ENCODE peak calls at places on chromosomes 12 and 14, in six cellular contexts. One of them, this sample, is unnamed.

GRCh38 chr12:67354322-67354721 is 85.2 kb downstream of the CAND1 start:
- DNase-seq in HepG2: no peak
- DNase-seq in GM12891: no peak
- DNase-seq in H1: no peak
- DNase-seq in GM12878: no peak
- DNase-seq in K562: no peak
- DNase-seq in this sample: no peak

GRCh38 chr12:62581288-62582064 is 114.8 kb downstream of the MON2 start:
- DNase-seq in HepG2: peak; percentile 28
- DNase-seq in GM12878: no peak
- DNase-seq in H1: no peak
- DNase-seq in GM12891: no peak
- DNase-seq in K562: peak; percentile 35
- DNase-seq in this sample: no peak

GRCh38 chr14:31243860-31244259 is 36.3 kb upstream of the HECTD1 start:
- DNase-seq in K562: no peak
- DNase-seq in HepG2: no peak
- DNase-seq in GM12891: no peak
- DNase-seq in H1: no peak
- DNase-seq in GM12878: no peak
- DNase-seq in this sample: no peak

GRCh38 chr12:47097276-47097896 is 17.6 kb upstream of the AMIGO2 start:
- DNase-seq in HepG2: no peak
- DNase-seq in K562: no peak
- DNase-seq in GM12891: no peak
- DNase-seq in GM12878: no peak
- DNase-seq in H1: no peak
- DNase-seq in this sample: no peak

GRCh38 chr12:6899837-6900519 is 4.6 kb upstream of the LRRC23 start:
- DNase-seq in HepG2: peak; percentile 78
- DNase-seq in K562: no peak
- DNase-seq in H1: no peak
- DNase-seq in GM12891: no peak
- DNase-seq in GM12878: no peak
- DNase-seq in this sample: no peak

GRCh38 chr14:39474416-39474911 is 42.2 kb upstream of the FBXO33 start:
- DNase-seq in GM12891: no peak
- DNase-seq in HepG2: peak; percentile 87
- DNase-seq in H1: no peak
- DNase-seq in K562: no peak
- DNase-seq in GM12878: no peak
- DNase-seq in this sample: no peak

GRCh38 chr12:26119391-26119981 is 5.4 kb downstream of the BHLHE41 start:
- DNase-seq in HepG2: peak; percentile 24
- DNase-seq in GM12891: no peak
- DNase-seq in GM12878: no peak
- DNase-seq in H1: no peak
- DNase-seq in K562: no peak
- DNase-seq in this sample: no peak

GRCh38 chr14:24695265-24696241 is 61.6 kb upstream of the GZMB start:
- DNase-seq in H1: no peak
- DNase-seq in GM12878: peak; percentile 66
- DNase-seq in HepG2: no peak
- DNase-seq in K562: no peak
- DNase-seq in GM12891: no peak
- DNase-seq in this sample: no peak

DNA sequence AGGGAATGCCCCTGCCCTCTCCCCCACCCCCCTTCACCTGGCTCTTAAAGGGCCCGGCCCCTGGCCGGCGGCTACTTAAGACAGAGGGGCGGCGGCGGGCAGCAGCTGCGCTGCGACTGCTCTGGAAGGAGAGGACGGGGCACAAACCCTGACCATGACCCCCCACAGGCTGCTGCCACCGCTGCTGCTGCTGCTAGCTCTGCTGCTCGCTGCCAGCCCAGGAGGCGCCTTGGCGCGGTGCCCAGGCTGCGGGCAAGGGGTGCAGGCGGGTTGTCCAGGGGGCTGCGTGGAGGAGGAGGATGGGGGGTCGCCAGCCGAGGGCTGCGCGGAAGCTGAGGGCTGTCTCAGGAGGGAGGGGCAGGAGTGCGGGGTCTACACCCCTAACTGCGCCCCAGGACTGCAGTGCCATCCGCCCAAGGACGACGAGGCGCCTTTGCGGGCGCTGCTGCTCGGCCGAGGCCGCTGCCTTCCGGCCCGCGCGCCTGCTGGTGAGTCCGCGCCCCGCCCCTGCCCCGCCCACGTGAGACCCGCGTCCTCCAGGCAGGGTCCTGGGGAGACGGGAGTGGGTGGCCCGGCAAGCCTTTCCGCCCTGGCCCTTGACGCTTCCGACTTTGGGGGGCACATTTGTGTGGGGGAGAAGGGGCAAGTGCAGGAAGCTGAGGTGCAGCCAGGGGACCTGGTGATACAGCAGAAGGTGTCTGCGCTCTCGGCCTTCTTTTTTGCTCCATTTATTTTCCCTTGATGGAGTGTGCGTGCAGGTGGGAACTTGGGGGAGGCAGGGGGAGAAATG is at the start of gene IGFBP6:
- DNase-seq in GM12878: no peak
- DNase-seq in GM12891: no peak
- DNase-seq in HepG2: no peak
- DNase-seq in H1: no peak
- DNase-seq in K562: peak; percentile 62
- DNase-seq in this sample: no peak
- TF ChIP-seq POLR2A in GM12878: peak; percentile 58
- TF ChIP-seq POLR2A in GM12891: no peak
- TF ChIP-seq POLR2A in HepG2: no peak
- TF ChIP-seq POLR2A in H1: no peak
- TF ChIP-seq POLR2A in K562: no peak
- TF ChIP-seq POLR2A in this sample: no peak

GRCh38 chr14:98803196-98803595 is 468.8 kb downstream of the BCL11B start:
- DNase-seq in K562: no peak
- DNase-seq in HepG2: no peak
- DNase-seq in H1: no peak
- DNase-seq in GM12878: no peak
- DNase-seq in GM12891: no peak
- DNase-seq in this sample: no peak

GRCh38 chr14:98802044-98802443 is 470.0 kb downstream of the BCL11B start:
- DNase-seq in GM12878: no peak
- DNase-seq in K562: no peak
- DNase-seq in GM12891: no peak
- DNase-seq in HepG2: no peak
- DNase-seq in H1: no peak
- DNase-seq in this sample: no peak

GRCh38 chr14:98798099-98798498 is 473.9 kb downstream of the BCL11B start:
- DNase-seq in K562: no peak
- DNase-seq in GM12878: no peak
- DNase-seq in GM12891: no peak
- DNase-seq in H1: no peak
- DNase-seq in HepG2: no peak
- DNase-seq in this sample: no peak

DNA sequence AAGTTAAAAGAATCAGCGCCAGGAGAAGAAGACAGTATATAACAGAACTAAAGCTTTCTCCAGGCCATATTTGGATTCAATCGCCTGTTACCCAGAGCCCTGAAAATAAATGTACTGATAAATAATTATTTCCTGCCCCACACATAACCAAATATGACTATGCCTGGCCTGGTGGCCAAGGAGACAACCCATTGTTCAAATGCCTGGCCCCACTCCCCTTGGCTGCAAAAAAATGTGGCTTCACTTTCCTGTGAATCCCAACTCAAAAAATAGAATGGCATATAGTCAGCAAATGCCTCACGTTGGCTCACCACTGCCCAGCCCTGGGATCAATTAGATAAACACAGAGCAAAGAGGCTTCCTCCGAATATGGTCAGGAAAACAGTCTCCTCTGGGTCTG is 472.1 kb downstream of the BCL11B start:
- DNase-seq in K562: no peak
- DNase-seq in GM12878: no peak
- DNase-seq in GM12891: no peak
- DNase-seq in HepG2: no peak
- DNase-seq in H1: no peak
- DNase-seq in this sample: no peak
- TF ChIP-seq TAF1 in K562: no peak
- TF ChIP-seq TAF1 in GM12878: no peak
- TF ChIP-seq TAF1 in GM12891: no peak
- TF ChIP-seq TAF1 in HepG2: no peak
- TF ChIP-seq TAF1 in H1: no peak
- TF ChIP-seq TAF1 in this sample: no peak

DNA sequence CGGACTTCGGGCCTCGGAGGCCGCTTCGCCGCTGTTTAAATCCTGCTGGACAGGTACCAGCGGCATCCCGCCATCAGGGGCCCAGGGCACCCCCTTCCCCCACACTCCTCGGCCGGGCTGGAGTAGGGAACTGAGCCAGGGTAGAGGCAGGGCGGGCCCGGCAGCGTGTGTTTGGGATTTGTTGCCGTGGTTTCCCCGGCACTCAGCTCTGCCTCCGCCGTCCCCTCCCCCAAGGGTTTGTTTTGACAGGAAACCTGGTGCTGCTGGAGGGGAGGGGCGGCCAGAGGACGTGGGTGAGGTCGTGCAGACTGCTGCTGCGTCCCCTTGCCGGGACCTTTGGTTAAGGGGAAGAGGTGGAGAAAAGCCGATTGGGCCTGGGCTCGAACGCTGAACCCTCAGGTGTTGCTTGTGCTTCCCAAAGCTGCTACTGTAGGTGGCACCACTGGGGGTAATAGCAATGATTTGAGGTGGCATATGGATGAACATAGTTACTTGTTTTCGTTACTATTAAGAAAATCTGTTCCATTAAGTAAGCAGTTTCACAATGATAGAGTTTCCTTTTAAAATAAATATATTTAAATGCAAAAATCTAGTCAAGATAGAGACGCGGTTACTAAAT is 778 bp downstream of the TCP11L2 start:
- DNase-seq in HepG2: peak; percentile 62
- DNase-seq in GM12878: no peak
- DNase-seq in GM12891: peak; percentile 30
- DNase-seq in K562: peak; percentile 46
- DNase-seq in H1: no peak
- DNase-seq in this sample: peak; percentile 16
- TF ChIP-seq POLR2A in HepG2: no peak
- TF ChIP-seq POLR2A in GM12878: no peak
- TF ChIP-seq POLR2A in GM12891: no peak
- TF ChIP-seq POLR2A in K562: no peak
- TF ChIP-seq POLR2A in H1: peak; percentile 50
- TF ChIP-seq POLR2A in this sample: no peak

GRCh38 chr14:82224610-82225009 is 691.0 kb upstream of the SEL1L start:
- DNase-seq in K562: no peak
- DNase-seq in GM12878: no peak
- DNase-seq in H1: no peak
- DNase-seq in GM12891: no peak
- DNase-seq in HepG2: no peak
- DNase-seq in this sample: no peak

DNA sequence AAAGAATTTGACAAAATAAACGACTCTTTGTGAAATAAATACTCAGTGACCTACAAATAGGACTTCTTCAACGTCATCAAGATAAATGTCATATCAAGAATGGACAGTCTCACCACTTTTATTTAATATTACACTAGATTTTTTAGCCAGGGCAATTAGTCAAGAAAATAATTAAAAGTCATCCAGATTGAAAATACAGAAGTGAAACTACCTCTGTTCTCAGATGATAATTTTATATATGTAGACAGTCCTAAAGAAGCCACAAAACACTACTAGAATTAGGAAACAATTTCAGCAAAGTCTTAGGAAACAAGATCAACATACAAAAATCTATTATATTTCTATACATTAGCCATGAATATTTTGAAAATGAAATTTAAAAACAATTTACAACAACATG is 689.6 kb upstream of the SEL1L start:
- DNase-seq in K562: no peak
- DNase-seq in GM12878: no peak
- DNase-seq in HepG2: no peak
- DNase-seq in H1: no peak
- DNase-seq in GM12891: no peak
- DNase-seq in this sample: no peak
- TF ChIP-seq TAF1 in K562: no peak
- TF ChIP-seq TAF1 in GM12878: no peak
- TF ChIP-seq TAF1 in HepG2: no peak
- TF ChIP-seq TAF1 in H1: no peak
- TF ChIP-seq TAF1 in GM12891: no peak
- TF ChIP-seq TAF1 in this sample: no peak

DNA sequence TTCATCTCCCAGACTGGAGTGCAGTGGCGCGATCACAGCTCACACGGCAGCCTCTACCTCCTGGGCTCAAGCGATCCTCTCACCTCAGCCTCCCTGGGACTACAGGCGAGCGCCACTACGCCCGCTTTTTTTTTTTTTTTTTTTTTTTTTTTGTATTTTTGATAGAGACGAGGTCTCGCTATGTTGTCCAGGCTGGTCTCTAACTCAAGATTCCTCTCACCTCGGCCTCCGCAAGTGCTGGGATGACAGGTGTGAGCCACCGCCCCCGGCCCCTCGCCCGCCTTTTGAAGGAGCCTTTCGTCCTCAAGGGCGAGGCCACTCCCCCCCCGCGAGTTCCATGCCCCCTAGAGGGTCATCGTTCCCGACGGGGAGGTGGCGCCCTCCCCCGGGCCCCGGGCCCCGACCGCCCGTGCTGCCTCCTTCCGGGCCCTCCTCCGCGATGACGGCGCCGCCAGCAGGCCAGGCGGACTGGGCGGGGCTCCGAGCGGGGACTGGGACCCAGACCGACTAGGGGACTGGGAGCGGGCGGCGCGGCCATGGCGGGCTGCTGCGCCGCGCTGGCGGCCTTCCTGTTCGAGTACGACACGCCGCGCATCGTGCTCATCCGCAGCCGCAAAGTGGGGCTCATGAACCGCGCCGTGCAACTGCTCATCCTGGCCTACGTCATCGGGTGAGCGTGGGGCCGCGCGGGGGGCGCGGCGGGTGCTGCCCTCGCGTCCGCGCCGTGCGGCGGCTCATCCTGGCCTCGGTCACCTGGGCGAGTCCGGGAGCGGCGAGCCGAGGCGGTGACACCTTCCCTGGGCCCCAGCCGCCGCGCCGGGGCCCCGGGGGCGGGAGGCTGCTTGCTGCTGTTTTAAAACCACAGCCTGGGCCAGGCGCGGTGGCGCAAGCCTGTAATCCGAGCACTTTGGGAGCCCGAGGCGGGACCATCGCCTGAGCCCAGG is at the start of gene P2RX4:
- DNase-seq in H1: peak; percentile 41
- DNase-seq in HepG2: peak; percentile 64
- DNase-seq in GM12891: peak; percentile 91
- DNase-seq in GM12878: peak; percentile 44
- DNase-seq in K562: peak; percentile 94
- DNase-seq in this sample: peak; percentile 91
- TF ChIP-seq POLR2A in H1: peak; percentile 87
- TF ChIP-seq POLR2A in HepG2: peak; percentile 97
- TF ChIP-seq POLR2A in GM12891: peak; percentile 91
- TF ChIP-seq POLR2A in GM12878: peak; percentile 99
- TF ChIP-seq POLR2A in K562: peak; percentile 92
- TF ChIP-seq POLR2A in this sample: peak; percentile 95

This sample was measured in GM12892.